ENCODE peak calls at places on chromosome 11, in ten cellular contexts. One of them, this sample, is unnamed.

GRCh38 chr11:10622957-10623787 is 54.7 kb upstream of the LYVE1 start:
- DNase-seq in esophagus squamous epithelium: no peak
- DNase-seq in IMR-90: no peak
- DNase-seq in erythroblast: no peak
- DNase-seq in HCT116: no peak
- DNase-seq in testis: peak
- DNase-seq in body of pancreas: no peak
- DNase-seq in suprapubic skin: no peak
- DNase-seq in sigmoid colon: peak
- DNase-seq in A549: no peak
- DNase-seq in this sample: peak

GRCh38 chr11:118406599-118407166 is 5.3 kb downstream of the ATP5MG start:
- DNase-seq in HCT116: no peak
- DNase-seq in IMR-90: peak
- DNase-seq in body of pancreas: peak
- DNase-seq in A549: no peak
- DNase-seq in erythroblast: no peak
- DNase-seq in esophagus squamous epithelium: no peak
- DNase-seq in testis: no peak
- DNase-seq in suprapubic skin: no peak
- DNase-seq in sigmoid colon: no peak
- DNase-seq in this sample: no peak

GRCh38 chr11:86592047-86592564 is 80.3 kb downstream of the ME3 start:
- DNase-seq in HCT116: no peak
- DNase-seq in testis: no peak
- DNase-seq in suprapubic skin: no peak
- DNase-seq in A549: no peak
- DNase-seq in esophagus squamous epithelium: no peak
- DNase-seq in sigmoid colon: no peak
- DNase-seq in IMR-90: peak
- DNase-seq in body of pancreas: no peak
- DNase-seq in erythroblast: no peak
- DNase-seq in this sample: no peak

GRCh38 chr11:57499413-57499982 is 16.0 kb downstream of the SLC43A1 start:
- DNase-seq in body of pancreas: peak
- DNase-seq in sigmoid colon: peak
- DNase-seq in IMR-90: peak
- DNase-seq in esophagus squamous epithelium: peak
- DNase-seq in testis: peak
- DNase-seq in HCT116: peak
- DNase-seq in suprapubic skin: peak
- DNase-seq in erythroblast: peak
- DNase-seq in A549: peak
- DNase-seq in this sample: peak

GRCh38 chr11:112831041-112831440 is 130.2 kb upstream of the NCAM1 start:
- DNase-seq in esophagus squamous epithelium: no peak
- DNase-seq in HCT116: no peak
- DNase-seq in A549: no peak
- DNase-seq in IMR-90: no peak
- DNase-seq in testis: no peak
- DNase-seq in erythroblast: no peak
- DNase-seq in body of pancreas: no peak
- DNase-seq in sigmoid colon: no peak
- DNase-seq in suprapubic skin: no peak
- DNase-seq in this sample: no peak

GRCh38 chr11:64266339-64266738 is 15.0 kb downstream of the PLCB3 start:
- DNase-seq in sigmoid colon: no peak
- DNase-seq in suprapubic skin: no peak
- DNase-seq in erythroblast: no peak
- DNase-seq in HCT116: no peak
- DNase-seq in testis: no peak
- DNase-seq in A549: no peak
- DNase-seq in body of pancreas: no peak
- DNase-seq in esophagus squamous epithelium: no peak
- DNase-seq in IMR-90: no peak
- DNase-seq in this sample: peak

GRCh38 chr11:1772270-1773130 is 8.8 kb upstream of the CTSD start:
- DNase-seq in body of pancreas: no peak
- DNase-seq in A549: peak
- DNase-seq in suprapubic skin: peak
- DNase-seq in IMR-90: peak
- DNase-seq in esophagus squamous epithelium: no peak
- DNase-seq in erythroblast: peak
- DNase-seq in HCT116: peak
- DNase-seq in sigmoid colon: peak
- DNase-seq in testis: no peak
- DNase-seq in this sample: peak

GRCh38 chr11:26245046-26245445 is 86.9 kb upstream of the ANO3 start:
- DNase-seq in suprapubic skin: no peak
- DNase-seq in testis: no peak
- DNase-seq in HCT116: no peak
- DNase-seq in IMR-90: peak
- DNase-seq in sigmoid colon: no peak
- DNase-seq in esophagus squamous epithelium: no peak
- DNase-seq in A549: no peak
- DNase-seq in erythroblast: no peak
- DNase-seq in body of pancreas: no peak
- DNase-seq in this sample: no peak

GRCh38 chr11:14793546-14793945 is 98.5 kb downstream of the CYP2R1 start:
- DNase-seq in IMR-90: no peak
- DNase-seq in HCT116: no peak
- DNase-seq in A549: no peak
- DNase-seq in erythroblast: no peak
- DNase-seq in sigmoid colon: no peak
- DNase-seq in body of pancreas: no peak
- DNase-seq in suprapubic skin: no peak
- DNase-seq in esophagus squamous epithelium: no peak
- DNase-seq in testis: no peak
- DNase-seq in this sample: no peak

GRCh38 chr11:31827458-31828206 is 16.5 kb upstream of the PAX6 start:
- DNase-seq in erythroblast: no peak
- DNase-seq in sigmoid colon: no peak
- DNase-seq in HCT116: no peak
- DNase-seq in testis: no peak
- DNase-seq in body of pancreas: no peak
- DNase-seq in esophagus squamous epithelium: no peak
- DNase-seq in A549: no peak
- DNase-seq in suprapubic skin: no peak
- DNase-seq in IMR-90: peak
- DNase-seq in this sample: no peak

GRCh38 chr11:72244317-72245231 is 598 bp upstream of the PHOX2A start:
- DNase-seq in A549: no peak
- DNase-seq in IMR-90: no peak
- DNase-seq in body of pancreas: no peak
- DNase-seq in sigmoid colon: no peak
- DNase-seq in erythroblast: no peak
- DNase-seq in esophagus squamous epithelium: no peak
- DNase-seq in suprapubic skin: no peak
- DNase-seq in testis: no peak
- DNase-seq in HCT116: no peak
- DNase-seq in this sample: no peak

GRCh38 chr11:76444384-76445121 is at the start of gene EMSY:
- DNase-seq in erythroblast: peak
- DNase-seq in IMR-90: peak
- DNase-seq in sigmoid colon: peak
- DNase-seq in suprapubic skin: peak
- DNase-seq in HCT116: peak
- DNase-seq in testis: peak
- DNase-seq in esophagus squamous epithelium: peak
- DNase-seq in A549: peak
- DNase-seq in body of pancreas: peak
- DNase-seq in this sample: peak

GRCh38 chr11:76443254-76443935 is 1.4 kb upstream of the EMSY start:
- DNase-seq in sigmoid colon: no peak
- DNase-seq in body of pancreas: no peak
- DNase-seq in IMR-90: no peak
- DNase-seq in suprapubic skin: no peak
- DNase-seq in A549: no peak
- DNase-seq in HCT116: no peak
- DNase-seq in erythroblast: peak
- DNase-seq in esophagus squamous epithelium: no peak
- DNase-seq in testis: no peak
- DNase-seq in this sample: no peak

GRCh38 chr11:76448506-76448905 is 3.7 kb downstream of the EMSY start:
- DNase-seq in erythroblast: no peak
- DNase-seq in body of pancreas: no peak
- DNase-seq in IMR-90: no peak
- DNase-seq in sigmoid colon: no peak
- DNase-seq in esophagus squamous epithelium: no peak
- DNase-seq in HCT116: no peak
- DNase-seq in suprapubic skin: no peak
- DNase-seq in testis: no peak
- DNase-seq in A549: no peak
- DNase-seq in this sample: no peak

GRCh38 chr11:76444065-76444383 is 794 bp upstream of the EMSY start:
- DNase-seq in IMR-90: no peak
- DNase-seq in sigmoid colon: no peak
- DNase-seq in suprapubic skin: no peak
- DNase-seq in erythroblast: no peak
- DNase-seq in body of pancreas: no peak
- DNase-seq in testis: no peak
- DNase-seq in A549: no peak
- DNase-seq in esophagus squamous epithelium: no peak
- DNase-seq in HCT116: no peak
- DNase-seq in this sample: no peak

GRCh38 chr11:76445122-76446084 is 585 bp downstream of the EMSY start:
- DNase-seq in sigmoid colon: peak
- DNase-seq in body of pancreas: peak
- DNase-seq in A549: peak
- DNase-seq in suprapubic skin: peak
- DNase-seq in HCT116: peak
- DNase-seq in IMR-90: peak
- DNase-seq in testis: peak
- DNase-seq in esophagus squamous epithelium: peak
- DNase-seq in erythroblast: peak
- DNase-seq in this sample: peak
- TF ChIP-seq POLR2A in sigmoid colon: peak
- TF ChIP-seq POLR2A in body of pancreas: no peak
- TF ChIP-seq POLR2A in A549: peak
- TF ChIP-seq POLR2A in suprapubic skin: no peak
- TF ChIP-seq POLR2A in HCT116: no peak
- TF ChIP-seq POLR2A in IMR-90: peak
- TF ChIP-seq POLR2A in testis: no peak
- TF ChIP-seq POLR2A in esophagus squamous epithelium: no peak
- TF ChIP-seq POLR2A in erythroblast: no peak
- TF ChIP-seq POLR2A in this sample: no peak

GRCh38 chr11:96389604-96390402 is at the start of the genes CCDC82 and JRKL:
- DNase-seq in A549: peak
- DNase-seq in IMR-90: peak
- DNase-seq in body of pancreas: peak
- DNase-seq in erythroblast: peak
- DNase-seq in sigmoid colon: peak
- DNase-seq in esophagus squamous epithelium: peak
- DNase-seq in HCT116: peak
- DNase-seq in suprapubic skin: peak
- DNase-seq in testis: peak
- DNase-seq in this sample: peak
- TF ChIP-seq POLR2A in A549: peak
- TF ChIP-seq POLR2A in IMR-90: peak
- TF ChIP-seq POLR2A in body of pancreas: peak
- TF ChIP-seq POLR2A in erythroblast: peak
- TF ChIP-seq POLR2A in sigmoid colon: peak
- TF ChIP-seq POLR2A in esophagus squamous epithelium: peak
- TF ChIP-seq POLR2A in HCT116: peak
- TF ChIP-seq POLR2A in suprapubic skin: no peak
- TF ChIP-seq POLR2A in testis: peak
- TF ChIP-seq POLR2A in this sample: peak

DNA sequence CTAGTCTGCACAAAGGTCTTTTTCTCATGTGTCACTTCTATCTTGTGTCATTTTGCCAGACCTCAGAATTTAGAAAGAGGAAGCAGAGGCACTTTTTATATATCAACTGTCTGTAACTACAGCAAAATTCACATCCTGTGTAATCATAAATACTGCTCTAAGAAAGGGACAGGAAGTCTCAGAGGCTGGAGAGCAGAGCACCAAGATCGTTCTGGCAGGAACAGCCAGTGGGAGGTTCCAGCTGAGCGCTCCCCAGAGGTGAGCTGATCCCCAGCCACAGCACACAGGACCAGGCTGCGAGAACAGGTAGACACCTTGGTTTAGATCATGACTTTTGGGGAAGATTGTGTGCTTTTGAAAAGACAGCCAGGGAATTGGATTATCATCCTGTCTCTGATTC is at the start of gene MS4A7:
- DNase-seq in esophagus squamous epithelium: no peak
- DNase-seq in sigmoid colon: peak
- DNase-seq in A549: no peak
- DNase-seq in suprapubic skin: no peak
- DNase-seq in IMR-90: no peak
- DNase-seq in HCT116: no peak
- DNase-seq in body of pancreas: no peak
- DNase-seq in erythroblast: no peak
- DNase-seq in testis: peak
- DNase-seq in this sample: peak
- TF ChIP-seq POLR2A in esophagus squamous epithelium: no peak
- TF ChIP-seq POLR2A in sigmoid colon: peak
- TF ChIP-seq POLR2A in A549: no peak
- TF ChIP-seq POLR2A in suprapubic skin: no peak
- TF ChIP-seq POLR2A in IMR-90: no peak
- TF ChIP-seq POLR2A in HCT116: no peak
- TF ChIP-seq POLR2A in body of pancreas: no peak
- TF ChIP-seq POLR2A in erythroblast: no peak
- TF ChIP-seq POLR2A in testis: no peak
- TF ChIP-seq POLR2A in this sample: no peak

GRCh38 chr11:5610446-5610845 is 14.0 kb downstream of the TRIM6 start:
- DNase-seq in suprapubic skin: no peak
- DNase-seq in erythroblast: no peak
- DNase-seq in A549: no peak
- DNase-seq in IMR-90: no peak
- DNase-seq in testis: no peak
- DNase-seq in esophagus squamous epithelium: no peak
- DNase-seq in sigmoid colon: no peak
- DNase-seq in body of pancreas: no peak
- DNase-seq in HCT116: no peak
- DNase-seq in this sample: no peak

GRCh38 chr11:5605849-5606248 is 9.4 kb downstream of the TRIM6 start:
- DNase-seq in erythroblast: no peak
- DNase-seq in IMR-90: peak
- DNase-seq in HCT116: no peak
- DNase-seq in esophagus squamous epithelium: no peak
- DNase-seq in testis: no peak
- DNase-seq in sigmoid colon: no peak
- DNase-seq in suprapubic skin: no peak
- DNase-seq in body of pancreas: no peak
- DNase-seq in A549: no peak
- DNase-seq in this sample: no peak

GRCh38 chr11:5608778-5609177 is 12.3 kb downstream of the TRIM6 start:
- DNase-seq in IMR-90: peak
- DNase-seq in esophagus squamous epithelium: no peak
- DNase-seq in A549: no peak
- DNase-seq in sigmoid colon: no peak
- DNase-seq in suprapubic skin: no peak
- DNase-seq in erythroblast: no peak
- DNase-seq in testis: no peak
- DNase-seq in HCT116: no peak
- DNase-seq in body of pancreas: peak
- DNase-seq in this sample: no peak

DNA sequence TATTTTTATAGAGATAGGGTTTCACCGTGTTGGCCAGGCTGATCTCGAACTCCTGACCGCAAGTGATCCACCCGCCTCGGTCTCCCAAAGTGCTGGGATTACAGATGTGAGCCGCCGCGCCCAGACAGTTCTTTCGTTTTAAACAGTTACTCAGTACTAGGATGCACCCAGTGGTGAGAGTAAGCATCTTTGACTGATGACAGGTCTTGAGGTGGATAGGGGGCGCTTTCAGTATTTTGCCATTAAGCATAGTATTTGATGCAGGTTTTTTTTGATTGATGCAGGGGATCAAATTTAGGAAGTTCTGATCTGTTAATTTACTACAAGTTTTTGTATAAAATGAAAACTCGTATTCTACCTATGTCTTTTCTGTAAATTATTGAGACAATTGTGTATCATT is 13.2 kb upstream of the TRIM34 start:
- DNase-seq in HCT116: peak
- DNase-seq in sigmoid colon: no peak
- DNase-seq in esophagus squamous epithelium: no peak
- DNase-seq in IMR-90: no peak
- DNase-seq in testis: no peak
- DNase-seq in erythroblast: no peak
- DNase-seq in body of pancreas: no peak
- DNase-seq in suprapubic skin: no peak
- DNase-seq in A549: peak
- DNase-seq in this sample: no peak
- TF ChIP-seq POLR2A in HCT116: no peak
- TF ChIP-seq POLR2A in sigmoid colon: no peak
- TF ChIP-seq POLR2A in esophagus squamous epithelium: no peak
- TF ChIP-seq POLR2A in IMR-90: no peak
- TF ChIP-seq POLR2A in testis: no peak
- TF ChIP-seq POLR2A in erythroblast: no peak
- TF ChIP-seq POLR2A in body of pancreas: no peak
- TF ChIP-seq POLR2A in suprapubic skin: no peak
- TF ChIP-seq POLR2A in A549: no peak
- TF ChIP-seq POLR2A in this sample: no peak

This sample was measured in spleen.